ENCODE peak calls at places on chromosomes 5 and 9, in seven cellular contexts. One of them, this sample, is unnamed.

GRCh38 chr9:132411091-132411508 is 1.1 kb downstream of the CFAP77 start:
- DNase-seq in stomach: peak; percentile 65
- DNase-seq in nephron progenitor cell: peak; percentile 74
- DNase-seq in CD8-positive, alpha-beta T cell: peak; percentile 55
- DNase-seq in PC-9: peak; percentile 53
- DNase-seq in body of pancreas: peak; percentile 71
- DNase-seq in fibroblast of lung: peak; percentile 14
- DNase-seq in this sample: peak; percentile 79

GRCh38 chr5:176155882-176156497 is 82.2 kb upstream of the SIMC1 start:
- DNase-seq in CD8-positive, alpha-beta T cell: no peak
- DNase-seq in body of pancreas: no peak
- DNase-seq in fibroblast of lung: no peak
- DNase-seq in stomach: no peak
- DNase-seq in nephron progenitor cell: no peak
- DNase-seq in PC-9: no peak
- DNase-seq in this sample: no peak

GRCh38 chr5:23484094-23484493 is 23.3 kb upstream of the PRDM9 start:
- DNase-seq in body of pancreas: no peak
- DNase-seq in PC-9: no peak
- DNase-seq in CD8-positive, alpha-beta T cell: no peak
- DNase-seq in nephron progenitor cell: no peak
- DNase-seq in fibroblast of lung: no peak
- DNase-seq in stomach: no peak
- DNase-seq in this sample: no peak

GRCh38 chr9:121121582-121122087 is 46.9 kb downstream of the CNTRL start:
- DNase-seq in CD8-positive, alpha-beta T cell: peak; percentile 93
- DNase-seq in stomach: peak; percentile 98
- DNase-seq in nephron progenitor cell: peak; percentile 92
- DNase-seq in fibroblast of lung: peak; percentile 97
- DNase-seq in PC-9: peak; percentile 93
- DNase-seq in body of pancreas: peak; percentile 99
- DNase-seq in this sample: peak; percentile 90

GRCh38 chr5:61277781-61278180 is 54.3 kb upstream of the ZSWIM6 start:
- DNase-seq in PC-9: peak; percentile 66
- DNase-seq in CD8-positive, alpha-beta T cell: no peak
- DNase-seq in body of pancreas: no peak
- DNase-seq in fibroblast of lung: peak; percentile 35
- DNase-seq in stomach: no peak
- DNase-seq in nephron progenitor cell: no peak
- DNase-seq in this sample: no peak

GRCh38 chr5:1293997-1294838 is 650 bp downstream of the TERT start:
- DNase-seq in body of pancreas: no peak
- DNase-seq in stomach: peak; percentile 17
- DNase-seq in nephron progenitor cell: peak; percentile 51
- DNase-seq in fibroblast of lung: no peak
- DNase-seq in PC-9: no peak
- DNase-seq in CD8-positive, alpha-beta T cell: no peak
- DNase-seq in this sample: no peak

GRCh38 chr5:117189772-117190171 is 615.1 kb upstream of the SEMA6A start:
- DNase-seq in fibroblast of lung: no peak
- DNase-seq in PC-9: no peak
- DNase-seq in nephron progenitor cell: no peak
- DNase-seq in body of pancreas: no peak
- DNase-seq in CD8-positive, alpha-beta T cell: no peak
- DNase-seq in stomach: no peak
- DNase-seq in this sample: no peak

GRCh38 chr9:136346157-136346481 is 17.4 kb downstream of the DNLZ start:
- DNase-seq in fibroblast of lung: no peak
- DNase-seq in body of pancreas: no peak
- DNase-seq in nephron progenitor cell: no peak
- DNase-seq in CD8-positive, alpha-beta T cell: no peak
- DNase-seq in stomach: no peak
- DNase-seq in PC-9: no peak
- DNase-seq in this sample: no peak

GRCh38 chr5:38551020-38552017 is 5.1 kb downstream of the LIFR start:
- DNase-seq in CD8-positive, alpha-beta T cell: no peak
- DNase-seq in nephron progenitor cell: no peak
- DNase-seq in body of pancreas: peak; percentile 70
- DNase-seq in stomach: no peak
- DNase-seq in fibroblast of lung: peak; percentile 60
- DNase-seq in PC-9: no peak
- DNase-seq in this sample: peak; percentile 27

GRCh38 chr5:82467006-82467561 is 188.9 kb upstream of the RPS23 start:
- DNase-seq in CD8-positive, alpha-beta T cell: no peak
- DNase-seq in stomach: no peak
- DNase-seq in fibroblast of lung: no peak
- DNase-seq in PC-9: no peak
- DNase-seq in nephron progenitor cell: no peak
- DNase-seq in body of pancreas: no peak
- DNase-seq in this sample: no peak

GRCh38 chr9:81372628-81373191 is 316.6 kb downstream of the TLE1 start:
- DNase-seq in stomach: peak; percentile 40
- DNase-seq in body of pancreas: no peak
- DNase-seq in PC-9: no peak
- DNase-seq in fibroblast of lung: peak; percentile 34
- DNase-seq in nephron progenitor cell: no peak
- DNase-seq in CD8-positive, alpha-beta T cell: no peak
- DNase-seq in this sample: no peak

GRCh38 chr5:758698-759053 is 25.9 kb downstream of the ZDHHC11B start:
- DNase-seq in nephron progenitor cell: no peak
- DNase-seq in fibroblast of lung: no peak
- DNase-seq in body of pancreas: no peak
- DNase-seq in CD8-positive, alpha-beta T cell: no peak
- DNase-seq in stomach: no peak
- DNase-seq in PC-9: no peak
- DNase-seq in this sample: no peak

GRCh38 chr5:122154910-122155309 is 25.6 kb downstream of the ZNF474 start:
- DNase-seq in CD8-positive, alpha-beta T cell: no peak
- DNase-seq in stomach: no peak
- DNase-seq in PC-9: no peak
- DNase-seq in body of pancreas: no peak
- DNase-seq in nephron progenitor cell: no peak
- DNase-seq in fibroblast of lung: peak; percentile 95
- DNase-seq in this sample: no peak

GRCh38 chr5:169667896-169668674 is 31.0 kb downstream of the DOCK2 start:
- DNase-seq in stomach: no peak
- DNase-seq in nephron progenitor cell: no peak
- DNase-seq in fibroblast of lung: peak; percentile 24
- DNase-seq in body of pancreas: no peak
- DNase-seq in PC-9: no peak
- DNase-seq in CD8-positive, alpha-beta T cell: no peak
- DNase-seq in this sample: no peak

GRCh38 chr5:125026900-125027731 is 280.7 kb upstream of the ZNF608 start:
- DNase-seq in PC-9: peak; percentile 97
- DNase-seq in nephron progenitor cell: no peak
- DNase-seq in fibroblast of lung: peak; percentile 65
- DNase-seq in body of pancreas: no peak
- DNase-seq in CD8-positive, alpha-beta T cell: no peak
- DNase-seq in stomach: peak; percentile 37
- DNase-seq in this sample: no peak

GRCh38 chr9:250039-250438 is 35.4 kb downstream of the DOCK8 start:
- DNase-seq in CD8-positive, alpha-beta T cell: no peak
- DNase-seq in fibroblast of lung: no peak
- DNase-seq in PC-9: no peak
- DNase-seq in body of pancreas: no peak
- DNase-seq in stomach: no peak
- DNase-seq in nephron progenitor cell: no peak
- DNase-seq in this sample: no peak

GRCh38 chr9:28801144-28801799 is 1228.0 kb upstream of the C9orf72 start:
- DNase-seq in PC-9: no peak
- DNase-seq in nephron progenitor cell: no peak
- DNase-seq in CD8-positive, alpha-beta T cell: no peak
- DNase-seq in fibroblast of lung: peak; percentile 38
- DNase-seq in stomach: no peak
- DNase-seq in body of pancreas: no peak
- DNase-seq in this sample: no peak

GRCh38 chr9:126694206-126695081 is 80.7 kb downstream of the LMX1B start:
- DNase-seq in nephron progenitor cell: no peak
- DNase-seq in CD8-positive, alpha-beta T cell: no peak
- DNase-seq in stomach: no peak
- DNase-seq in body of pancreas: no peak
- DNase-seq in fibroblast of lung: no peak
- DNase-seq in PC-9: no peak
- DNase-seq in this sample: no peak

GRCh38 chr5:173010021-173010420 is 26.4 kb downstream of the ATP6V0E1 start:
- DNase-seq in body of pancreas: no peak
- DNase-seq in CD8-positive, alpha-beta T cell: no peak
- DNase-seq in nephron progenitor cell: no peak
- DNase-seq in stomach: no peak
- DNase-seq in fibroblast of lung: peak; percentile 33
- DNase-seq in PC-9: no peak
- DNase-seq in this sample: no peak

GRCh38 chr5:96067902-96068614 is 106.4 kb upstream of the ELL2 start:
- DNase-seq in body of pancreas: no peak
- DNase-seq in nephron progenitor cell: no peak
- DNase-seq in PC-9: peak; percentile 88
- DNase-seq in CD8-positive, alpha-beta T cell: no peak
- DNase-seq in fibroblast of lung: peak; percentile 97
- DNase-seq in stomach: no peak
- DNase-seq in this sample: no peak

GRCh38 chr5:170603578-170604565 is 100.1 kb downstream of the KCNIP1 start:
- DNase-seq in nephron progenitor cell: peak; percentile 87
- DNase-seq in stomach: no peak
- DNase-seq in fibroblast of lung: peak; percentile 21
- DNase-seq in body of pancreas: peak; percentile 34
- DNase-seq in CD8-positive, alpha-beta T cell: peak; percentile 3
- DNase-seq in PC-9: no peak
- DNase-seq in this sample: peak; percentile 89

GRCh38 chr5:66174338-66174737 is 30.2 kb downstream of the SREK1 start:
- DNase-seq in CD8-positive, alpha-beta T cell: no peak
- DNase-seq in stomach: no peak
- DNase-seq in nephron progenitor cell: no peak
- DNase-seq in PC-9: no peak
- DNase-seq in fibroblast of lung: peak; percentile 25
- DNase-seq in body of pancreas: no peak
- DNase-seq in this sample: no peak

GRCh38 chr5:124932791-124933600 is 186.6 kb upstream of the ZNF608 start:
- DNase-seq in fibroblast of lung: peak; percentile 84
- DNase-seq in nephron progenitor cell: no peak
- DNase-seq in CD8-positive, alpha-beta T cell: no peak
- DNase-seq in PC-9: no peak
- DNase-seq in body of pancreas: peak; percentile 86
- DNase-seq in stomach: peak; percentile 74
- DNase-seq in this sample: no peak

GRCh38 chr5:43785198-43785597 is 182.2 kb downstream of the NNT start:
- DNase-seq in PC-9: no peak
- DNase-seq in body of pancreas: peak; percentile 18
- DNase-seq in stomach: no peak
- DNase-seq in CD8-positive, alpha-beta T cell: no peak
- DNase-seq in fibroblast of lung: no peak
- DNase-seq in nephron progenitor cell: no peak
- DNase-seq in this sample: no peak

GRCh38 chr5:73729329-73729728 is 103.3 kb downstream of the ARHGEF28 start:
- DNase-seq in CD8-positive, alpha-beta T cell: no peak
- DNase-seq in nephron progenitor cell: no peak
- DNase-seq in stomach: no peak
- DNase-seq in body of pancreas: peak; percentile 34
- DNase-seq in fibroblast of lung: no peak
- DNase-seq in PC-9: no peak
- DNase-seq in this sample: no peak

DNA sequence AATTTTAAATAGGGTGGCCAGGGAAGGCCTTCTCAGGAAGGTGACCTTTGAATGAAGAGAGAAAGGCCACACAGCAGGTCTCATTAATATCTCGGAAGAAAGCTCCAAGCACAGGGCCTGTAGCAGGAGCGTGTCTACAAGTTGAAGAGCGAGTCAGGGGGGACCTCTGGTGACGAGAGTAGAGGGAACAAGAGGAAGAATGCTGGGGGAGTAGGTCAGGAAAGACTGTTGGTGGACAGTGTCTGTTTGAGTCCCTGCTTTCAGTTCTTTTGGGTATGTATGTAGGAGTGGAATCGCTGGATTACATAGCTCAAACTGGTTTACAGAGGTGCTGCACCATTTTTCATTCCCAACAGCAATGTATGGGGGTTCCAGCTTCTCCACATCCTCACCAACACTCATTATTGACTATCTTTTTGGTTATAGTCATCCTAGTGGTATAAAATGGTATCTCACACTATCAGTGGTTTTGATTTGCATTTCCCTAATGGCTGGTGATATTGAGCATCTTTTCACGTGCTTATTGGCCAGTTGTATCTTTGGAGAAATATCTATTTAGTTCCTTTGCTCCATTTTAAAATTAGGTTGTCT is 55.8 kb downstream of the NUP214 start:
- DNase-seq in nephron progenitor cell: no peak
- DNase-seq in body of pancreas: no peak
- DNase-seq in CD8-positive, alpha-beta T cell: no peak
- DNase-seq in PC-9: no peak
- DNase-seq in fibroblast of lung: no peak
- DNase-seq in stomach: no peak
- DNase-seq in this sample: no peak
- TF ChIP-seq CTCF in nephron progenitor cell: peak; percentile 32
- TF ChIP-seq CTCF in body of pancreas: no peak
- TF ChIP-seq CTCF in CD8-positive, alpha-beta T cell: peak; percentile 39
- TF ChIP-seq CTCF in PC-9: peak; percentile 52
- TF ChIP-seq CTCF in fibroblast of lung: no peak
- TF ChIP-seq CTCF in stomach: no peak
- TF ChIP-seq CTCF in this sample: peak; percentile 67

GRCh38 chr5:180296778-180297177 is 4.9 kb upstream of the MAPK9 start:
- DNase-seq in nephron progenitor cell: no peak
- DNase-seq in CD8-positive, alpha-beta T cell: no peak
- DNase-seq in stomach: no peak
- DNase-seq in fibroblast of lung: peak; percentile 40
- DNase-seq in PC-9: no peak
- DNase-seq in body of pancreas: no peak
- DNase-seq in this sample: no peak
- TF ChIP-seq CTCF in nephron progenitor cell: no peak
- TF ChIP-seq CTCF in CD8-positive, alpha-beta T cell: no peak
- TF ChIP-seq CTCF in stomach: no peak
- TF ChIP-seq CTCF in fibroblast of lung: no peak
- TF ChIP-seq CTCF in PC-9: no peak
- TF ChIP-seq CTCF in body of pancreas: no peak
- TF ChIP-seq CTCF in this sample: no peak

GRCh38 chr5:5810461-5810860 is 388.0 kb downstream of the ICE1 start:
- DNase-seq in body of pancreas: no peak
- DNase-seq in PC-9: no peak
- DNase-seq in CD8-positive, alpha-beta T cell: no peak
- DNase-seq in nephron progenitor cell: no peak
- DNase-seq in fibroblast of lung: no peak
- DNase-seq in stomach: no peak
- DNase-seq in this sample: no peak
- TF ChIP-seq CTCF in body of pancreas: no peak
- TF ChIP-seq CTCF in PC-9: no peak
- TF ChIP-seq CTCF in CD8-positive, alpha-beta T cell: no peak
- TF ChIP-seq CTCF in nephron progenitor cell: no peak
- TF ChIP-seq CTCF in fibroblast of lung: no peak
- TF ChIP-seq CTCF in stomach: no peak
- TF ChIP-seq CTCF in this sample: no peak

GRCh38 chr5:108925073-108925472 is 177.4 kb downstream of the FER start:
- DNase-seq in stomach: no peak
- DNase-seq in body of pancreas: no peak
- DNase-seq in PC-9: no peak
- DNase-seq in fibroblast of lung: no peak
- DNase-seq in CD8-positive, alpha-beta T cell: no peak
- DNase-seq in nephron progenitor cell: no peak
- DNase-seq in this sample: no peak

GRCh38 chr5:108917596-108917995 is 169.9 kb downstream of the FER start:
- DNase-seq in CD8-positive, alpha-beta T cell: no peak
- DNase-seq in PC-9: no peak
- DNase-seq in stomach: no peak
- DNase-seq in fibroblast of lung: peak; percentile 51
- DNase-seq in body of pancreas: no peak
- DNase-seq in nephron progenitor cell: no peak
- DNase-seq in this sample: no peak

GRCh38 chr5:108924457-108924961 is 176.8 kb downstream of the FER start:
- DNase-seq in nephron progenitor cell: no peak
- DNase-seq in CD8-positive, alpha-beta T cell: no peak
- DNase-seq in fibroblast of lung: no peak
- DNase-seq in body of pancreas: no peak
- DNase-seq in PC-9: no peak
- DNase-seq in stomach: no peak
- DNase-seq in this sample: no peak

GRCh38 chr5:108919591-108920326 is 172.1 kb downstream of the FER start:
- DNase-seq in nephron progenitor cell: no peak
- DNase-seq in PC-9: no peak
- DNase-seq in body of pancreas: no peak
- DNase-seq in CD8-positive, alpha-beta T cell: no peak
- DNase-seq in stomach: no peak
- DNase-seq in fibroblast of lung: no peak
- DNase-seq in this sample: no peak
- TF ChIP-seq CTCF in nephron progenitor cell: no peak
- TF ChIP-seq CTCF in PC-9: peak; percentile 71
- TF ChIP-seq CTCF in body of pancreas: peak; percentile 25
- TF ChIP-seq CTCF in CD8-positive, alpha-beta T cell: no peak
- TF ChIP-seq CTCF in stomach: no peak
- TF ChIP-seq CTCF in fibroblast of lung: no peak
- TF ChIP-seq CTCF in this sample: peak; percentile 41